ENCODE peak calls at places on chromosomes 12 and 14, in ten cellular contexts. H, U, T, A, W, J, M, G, S and Q are unnamed samples.

GRCh38 chr12:50699940-50700339 is 64.0 kb upstream of the ATF1 start:
- DNase-seq in U (no peak), J (peak), S (no peak), G (no peak), W (no peak), A (no peak), T (no peak), H (no peak), M (no peak), Q (no peak)

GRCh38 chr14:58298880-58299664 is 717 bp downstream of the ARID4A start:
- DNase-seq in M (no peak), W (peak), S (peak), H (peak), J (peak), G (no peak), U (peak), T (no peak), A (peak), Q (peak)

GRCh38 chr12:108838194-108839010 is 19.0 kb downstream of the SSH1 start:
- DNase-seq in G (peak), J (peak), T (peak), U (peak), M (no peak), S (peak), A (peak), H (peak), W (no peak), Q (peak)

GRCh38 chr14:72433511-72433910 is 460.4 kb downstream of the DPF3 start:
- DNase-seq in G (no peak), U (peak), A (no peak), S (no peak), W (no peak), H (peak), J (no peak), T (no peak), M (no peak), Q (peak)

GRCh38 chr12:23771230-23771949 is 178.1 kb downstream of the SOX5 start:
- DNase-seq in G (no peak), U (no peak), S (no peak), J (peak), H (peak), T (no peak), M (no peak), A (no peak), W (peak), Q (no peak)

GRCh38 chr12:90683871-90684270 is 271.1 kb downstream of the CCER1 start:
- DNase-seq in W (no peak), J (no peak), H (no peak), M (no peak), T (no peak), A (no peak), S (no peak), G (no peak), U (no peak), Q (no peak)

GRCh38 chr12:110123861-110124183 is 335 bp upstream of the IFT81 start:
- DNase-seq in M (no peak), W (no peak), T (no peak), J (no peak), G (no peak), A (no peak), H (no peak), S (no peak), U (no peak), Q (no peak)

GRCh38 chr12:108967869-108968540 is 52.9 kb downstream of the SVOP start:
- DNase-seq in S (no peak), W (no peak), U (no peak), J (peak), H (peak), G (no peak), T (no peak), M (no peak), A (no peak), Q (no peak)

GRCh38 chr14:73426877-73427276 is 31.5 kb downstream of the NUMB start:
- DNase-seq in A (no peak), W (no peak), H (peak), J (no peak), T (no peak), U (peak), M (no peak), S (no peak), G (no peak), Q (no peak)

GRCh38 chr14:63203618-63204406 is 431 bp upstream of the RHOJ start:
- DNase-seq in G (no peak), W (peak), T (no peak), A (no peak), H (peak), J (peak), S (peak), M (no peak), U (peak), Q (peak)

GRCh38 chr12:128791395-128792322 is 32.1 kb downstream of the SLC15A4 start:
- DNase-seq in W (peak), M (no peak), S (peak), A (no peak), H (no peak), G (no peak), T (no peak), U (no peak), J (no peak), Q (no peak)

GRCh38 chr14:60757617-60758016 is 23.1 kb downstream of the MNAT1 start:
- DNase-seq in H (peak), G (no peak), S (no peak), J (peak), U (peak), M (peak), A (no peak), W (no peak), T (no peak), Q (no peak)

GRCh38 chr14:23104070-23104590 is 659 bp downstream of the CIROP start:
- DNase-seq in G (no peak), S (no peak), M (no peak), J (no peak), A (no peak), H (no peak), U (no peak), W (no peak), T (no peak), Q (no peak)

GRCh38 chr14:65336191-65336591 is 76.3 kb upstream of the FUT8 start:
- DNase-seq in S (no peak), H (peak), M (no peak), T (no peak), J (no peak), G (peak), U (peak), A (peak), W (no peak), Q (no peak)

GRCh38 chr12:3996322-3996721 is 123.1 kb upstream of the PARP11 start:
- DNase-seq in H (no peak), M (no peak), G (no peak), T (no peak), A (no peak), S (no peak), W (no peak), U (no peak), J (no peak), Q (no peak)

GRCh38 chr12:104306376-104306775 is 2.8 kb downstream of the EID3 start:
- DNase-seq in M (no peak), S (no peak), W (no peak), H (no peak), G (no peak), A (no peak), J (no peak), U (no peak), T (no peak), Q (no peak)